ENCODE peak calls at places on chromosomes 11 and 22, in five cellular contexts. K, S, Y, D and V are unnamed samples.

GRCh38 chr11:60485987-60486386 is 6.6 kb upstream of the MS4A12 start:
- DNase-seq in K (no peak), Y (no peak), S (peak), D (no peak), V (no peak)

GRCh38 chr22:33656808-33657628 is 263.3 kb downstream of the LARGE1 start:
- DNase-seq in K (no peak), S (no peak), D (no peak), Y (no peak), V (no peak)

GRCh38 chr22:39243443-39244072 is 1.2 kb downstream of the PDGFB start:
- DNase-seq in D (no peak), K (no peak), S (no peak), Y (no peak), V (no peak)

GRCh38 chr11:108967571-108967970 is 302.7 kb downstream of the DDX10 start:
- DNase-seq in K (no peak), D (no peak), S (no peak), Y (peak), V (no peak)

GRCh38 chr11:130677486-130678153 is 229.2 kb downstream of the ADAMTS15 start:
- DNase-seq in Y (peak), S (no peak), K (no peak), D (no peak), V (no peak)

GRCh38 chr11:36564376-36565032 is 3.3 kb upstream of the RAG1 start:
- DNase-seq in K (peak), S (peak), D (peak), Y (peak), V (peak)

GRCh38 chr11:41479179-41479578 is 19.7 kb upstream of the LRRC4C start:
- DNase-seq in D (no peak), Y (no peak), K (no peak), S (no peak), V (no peak)

GRCh38 chr11:68780829-68781228 is 29.5 kb upstream of the TESMIN start:
- DNase-seq in D (no peak), Y (no peak), S (no peak), K (no peak), V (no peak)

GRCh38 chr11:131675489-131675888 is 305.1 kb downstream of the NTM start:
- DNase-seq in S (no peak), K (no peak), Y (no peak), D (no peak), V (no peak)

GRCh38 chr22:24413726-24414385 is 13.5 kb upstream of the ADORA2A start:
- DNase-seq in S (no peak), K (no peak), Y (no peak), D (no peak), V (no peak)

GRCh38 chr11:114197799-114198500 is 98.2 kb upstream of the NNMT start:
- DNase-seq in S (no peak), K (no peak), Y (peak), D (no peak), V (no peak)

GRCh38 chr22:49502126-49502826 is 325.4 kb downstream of the BRD1 start:
- DNase-seq in K (no peak), S (no peak), D (no peak), Y (no peak), V (peak)

GRCh38 chr11:2800655-2801531 is 84.7 kb downstream of the CDKN1C start:
- DNase-seq in D (no peak), S (no peak), Y (no peak), K (no peak), V (no peak)

GRCh38 chr11:103546236-103546635 is 437.0 kb downstream of the DYNC2H1 start:
- DNase-seq in S (no peak), K (no peak), D (no peak), Y (no peak), V (no peak)

GRCh38 chr22:29306830-29307657 is 594 bp downstream of the GAS2L1 start:
- DNase-seq in S (peak), Y (peak), D (peak), K (no peak), V (no peak)

GRCh38 chr11:96082002-96082899 is 158.3 kb upstream of the MTMR2 start:
- DNase-seq in S (no peak), Y (no peak), D (no peak), K (no peak), V (no peak)

GRCh38 chr11:69533296-69534165 is 52.1 kb downstream of the LINC01488 start:
- DNase-seq in Y (no peak), D (no peak), S (no peak), K (no peak), V (no peak)

GRCh38 chr11:23134627-23135026 is 274.4 kb upstream of the CCDC179 start:
- DNase-seq in D (no peak), Y (no peak), K (no peak), S (no peak), V (no peak)

GRCh38 chr11:19660076-19660475 is 52.6 kb upstream of the NAV2 start:
- DNase-seq in K (no peak), D (no peak), S (no peak), Y (no peak), V (no peak)

GRCh38 chr11:10451399-10452116 is 3.5 kb upstream of the AMPD3 start:
- DNase-seq in K (no peak), Y (no peak), D (no peak), S (no peak), V (no peak)

GRCh38 chr11:15969281-15969680 is 387.1 kb downstream of the SOX6 start:
- DNase-seq in D (no peak), Y (peak), K (no peak), S (peak), V (no peak)

GRCh38 chr11:117582491-117582890 is 214.5 kb downstream of the DSCAML1 start:
- DNase-seq in K (no peak), Y (no peak), D (no peak), S (no peak), V (no peak)

GRCh38 chr22:24402460-24403192 is 24.8 kb upstream of the ADORA2A start:
- DNase-seq in S (peak), Y (peak), K (no peak), D (no peak), V (no peak)

GRCh38 chr22:37999640-38000272 is 15.4 kb upstream of the SOX10 start:
- DNase-seq in S (no peak), Y (peak), D (no peak), K (no peak), V (no peak)

GRCh38 chr11:19441752-19442553 is 201.2 kb upstream of the E2F8 start:
- DNase-seq in S (no peak), K (no peak), D (peak), Y (peak), V (no peak)

GRCh38 chr22:17804331-17805080 is 30.2 kb upstream of the BID start:
- DNase-seq in S (no peak), Y (no peak), K (no peak), D (no peak), V (no peak)

GRCh38 chr22:46422896-46423295 is 87.4 kb downstream of the TRMU start:
- DNase-seq in S (no peak), D (no peak), Y (no peak), K (no peak), V (no peak)

GRCh38 chr11:9754041-9754471 is 90.2 kb downstream of the SWAP70 start:
- DNase-seq in Y (peak), D (no peak), S (no peak), K (no peak), V (no peak)

GRCh38 chr22:31136711-31137110 is 3.6 kb downstream of the PLA2G3 start:
- DNase-seq in D (no peak), K (no peak), Y (no peak), S (no peak), V (no peak)

GRCh38 chr11:20016526-20016925 is 143.7 kb downstream of the DBX1 start:
- DNase-seq in K (no peak), S (no peak), Y (no peak), D (no peak), V (no peak)

GRCh38 chr11:134033696-134034491 is 35.0 kb upstream of the JAM3 start:
- DNase-seq in K (peak), S (no peak), D (peak), Y (peak), V (peak)

GRCh38 chr11:6606471-6607189 is 3.1 kb downstream of the ILK start:
- DNase-seq in Y (peak), K (no peak), D (peak), S (peak), V (peak)

GRCh38 chr11:95193541-95193940 is 37.5 kb downstream of the SESN3 start:
- DNase-seq in S (no peak), D (no peak), Y (no peak), K (no peak), V (no peak)

GRCh38 chr11:133383689-133384088 is 148.6 kb downstream of the OPCML start:
- DNase-seq in K (no peak), Y (no peak), S (no peak), D (no peak), V (no peak)

GRCh38 chr11:1820463-1821325 is 14.1 kb upstream of the SYT8 start:
- DNase-seq in S (no peak), D (no peak), Y (no peak), K (no peak), V (no peak)

GRCh38 chr11:99418927-99419707 is 398.4 kb downstream of the CNTN5 start:
- DNase-seq in K (no peak), Y (no peak), S (no peak), D (no peak), V (no peak)

GRCh38 chr11:32113200-32113599 is 22.3 kb downstream of the RCN1 start:
- DNase-seq in Y (peak), S (no peak), D (no peak), K (no peak), V (no peak)